ENCODE peak calls at places on chromosomes 3 and 15, in seven cellular contexts. A, O, N, J, P, T and F are unnamed samples.

GRCh38 chr3:114732353-114732752 is 414.7 kb downstream of the ZBTB20 start:
- DNase-seq in N (no peak), T (no peak), J (no peak), O (no peak), A (no peak), P (no peak), F (no peak)

GRCh38 chr15:48928877-48929538 is 34.7 kb downstream of the SHC4 start:
- DNase-seq in J (no peak), N (no peak), T (no peak), O (peak; percentile 33), P (no peak), A (no peak), F (no peak)

GRCh38 chr3:107367353-107367752 is 9.9 kb upstream of the CCDC54 start:
- DNase-seq in N (no peak), J (no peak), O (peak; percentile 88), P (no peak), A (no peak), T (no peak), F (no peak)

GRCh38 chr15:66705277-66705927 is 3.4 kb downstream of the SMAD6 start:
- DNase-seq in P (no peak), A (no peak), T (no peak), O (no peak), N (no peak), J (no peak), F (no peak)

GRCh38 chr3:67349551-67350174 is 304.7 kb downstream of the SUCLG2 start:
- DNase-seq in N (no peak), A (no peak), P (no peak), O (peak; percentile 15), T (no peak), J (no peak), F (no peak)

GRCh38 chr3:5201536-5201935 is 14.0 kb downstream of the EDEM1 start:
- DNase-seq in J (no peak), N (no peak), A (no peak), T (no peak), P (no peak), O (no peak), F (no peak)

GRCh38 chr3:69260216-69260787 is 125.6 kb downstream of the FRMD4B start:
- DNase-seq in A (no peak), N (no peak), O (no peak), J (no peak), P (no peak), T (no peak), F (no peak)

GRCh38 chr3:57556459-57557087 is 499 bp downstream of the PDE12 start:
- DNase-seq in T (no peak), P (no peak), J (peak; percentile 42), A (peak; percentile 57), N (no peak), O (no peak), F (no peak)

GRCh38 chr15:48144889-48145288 is 24.1 kb downstream of the SLC24A5 start:
- DNase-seq in P (no peak), N (no peak), O (peak; percentile 23), T (no peak), J (no peak), A (no peak), F (no peak)

GRCh38 chr15:31434418-31435255 is 108.0 kb downstream of the KLF13 start:
- DNase-seq in J (peak; percentile 75), T (no peak), O (peak; percentile 93), P (no peak), A (peak; percentile 83), N (peak; percentile 75), F (no peak)

GRCh38 chr3:123883111-123883510 is 1.0 kb downstream of the MYLK start:
- DNase-seq in A (no peak), T (no peak), O (no peak), N (no peak), P (no peak), J (no peak), F (no peak)

GRCh38 chr3:139235192-139235591 is 108.6 kb upstream of the MRPS22 start:
- DNase-seq in A (no peak), N (no peak), J (no peak), T (no peak), O (no peak), P (no peak), F (no peak)

GRCh38 chr3:107920538-107920937 is 170.3 kb downstream of the CD47 start:
- DNase-seq in N (no peak), T (no peak), J (no peak), P (no peak), O (no peak), A (no peak), F (no peak)

GRCh38 chr15:38002883-38003477 is 68.5 kb downstream of the TMCO5A start:
- DNase-seq in A (peak; percentile 74), J (no peak), O (peak; percentile 84), P (peak; percentile 41), N (peak; percentile 79), T (no peak), F (peak; percentile 44)

GRCh38 chr3:2098398-2099027 is at the start of gene CNTN4:
- DNase-seq in J (no peak), N (peak; percentile 82), P (peak; percentile 28), A (peak; percentile 82), O (no peak), T (peak; percentile 23), F (peak; percentile 97)

GRCh38 chr15:63441266-63441665 is 59.6 kb upstream of the CA12 start:
- DNase-seq in A (no peak), P (no peak), O (no peak), J (no peak), T (no peak), N (no peak), F (no peak)

GRCh38 chr3:34619990-34620389 is 821.6 kb downstream of the PDCD6IP start:
- DNase-seq in O (no peak), P (no peak), N (no peak), T (no peak), A (no peak), J (no peak), F (no peak)

GRCh38 chr15:70562906-70563305 is 200.5 kb downstream of the UACA start:
- DNase-seq in P (no peak), O (no peak), T (no peak), N (no peak), J (no peak), A (no peak), F (no peak)

GRCh38 chr3:149514471-149514870 is 40.0 kb downstream of the TM4SF4 start:
- DNase-seq in A (no peak), N (no peak), P (no peak), O (no peak), T (no peak), J (no peak), F (no peak)

GRCh38 chr3:149523899-149524298 is 49.4 kb downstream of the TM4SF4 start:
- DNase-seq in A (no peak), J (no peak), N (no peak), O (no peak), T (no peak), P (no peak), F (no peak)

GRCh38 chr3:149516920-149517319 is 42.4 kb downstream of the TM4SF4 start:
- DNase-seq in A (no peak), P (no peak), O (no peak), J (no peak), T (no peak), N (no peak), F (no peak)

GRCh38 chr3:149515242-149515641 is 40.7 kb downstream of the TM4SF4 start:
- DNase-seq in J (no peak), T (no peak), P (no peak), N (no peak), O (no peak), A (no peak), F (no peak)

DNA sequence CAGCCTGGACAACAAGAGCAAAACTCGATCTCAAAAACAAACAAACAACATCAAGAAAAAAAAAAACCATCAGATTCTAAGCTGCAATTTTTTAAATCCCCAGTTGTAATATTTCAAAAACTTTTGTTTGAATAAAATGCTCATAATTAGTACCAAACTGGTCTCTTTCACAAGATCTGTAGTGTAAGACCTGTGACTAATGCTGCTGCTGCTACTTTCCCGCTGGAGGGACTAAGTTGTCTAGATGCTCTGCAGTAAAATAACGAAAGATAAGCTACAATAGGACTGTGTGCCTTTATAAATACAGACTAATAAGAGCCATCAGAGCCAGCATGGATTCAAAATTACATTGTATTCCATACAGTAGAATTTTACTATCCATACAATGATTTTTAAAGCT is 45.4 kb downstream of the TM4SF4 start:
- DNase-seq in J (no peak), O (no peak), A (no peak), T (no peak), N (no peak), P (no peak), F (no peak)
- H3K27me3 ChIP-seq in J (no peaks in the 10 kb centered on the region), O (no peaks in the 10 kb centered on the region), A (no peaks in the 10 kb centered on the region), T (no peaks in the 10 kb centered on the region), N (no peaks in the 10 kb centered on the region), P (no peaks in the 10 kb centered on the region), F (no peaks in the 10 kb centered on the region)

GRCh38 chr15:92197761-92198160 is 195.9 kb upstream of the ST8SIA2 start:
- DNase-seq in O (no peak), J (no peak), T (no peak), N (no peak), P (no peak), A (no peak), F (no peak)
- H3K4me3 ChIP-seq in O (no peak overlapping the region), J (no peak overlapping the region), T (no peak overlapping the region), N (no peak overlapping the region), P (no peak overlapping the region), A (no peak overlapping the region), F (no peak overlapping the region)

GRCh38 chr3:128470134-128470915 is 3.6 kb upstream of the DNAJB8 start:
- DNase-seq in P (no peak), O (no peak), N (no peak), T (no peak), A (no peak), J (no peak), F (no peak)
- H3K27me3 ChIP-seq in P (peaks cover 5% of the 10 kb centered on the region), O (peaks cover 88% of the 10 kb centered on the region), N (no peaks in the 10 kb centered on the region), T (no peaks in the 10 kb centered on the region), A (peaks cover 4% of the 10 kb centered on the region), J (peaks cover 2% of the 10 kb centered on the region), F (peaks cover 59% of the 10 kb centered on the region)

GRCh38 chr15:40437754-40438687 is 2.7 kb upstream of the BAHD1 start:
- DNase-seq in J (no peak), O (no peak), T (no peak), P (no peak), A (no peak), N (no peak), F (peak; percentile 72)
- H3K4me3 ChIP-seq in J (no peak overlapping the region), O (no peak overlapping the region), T (no peak overlapping the region), P (no peak overlapping the region), A (no peak overlapping the region), N (no peak overlapping the region), F (peak overlapping the region; percentile 76)

GRCh38 chr3:166498439-166498838 is 661.2 kb upstream of the BCHE start:
- DNase-seq in J (no peak), O (no peak), A (no peak), N (no peak), T (no peak), P (no peak), F (no peak)
- H3K27me3 ChIP-seq in J (no peaks in the 10 kb centered on the region), O (no peaks in the 10 kb centered on the region), A (no peaks in the 10 kb centered on the region), N (peaks cover 1% of the 10 kb centered on the region), T (no peaks in the 10 kb centered on the region), P (no peaks in the 10 kb centered on the region), F (no peaks in the 10 kb centered on the region)